ENCODE peak calls at places on chromosomes 11 and 22, in ten cellular contexts. One of them, this sample, is unnamed.

GRCh38 chr11:119513141-119513805 is 90.3 kb upstream of the THY1 start:
- DNase-seq in psoas muscle: no peak
- DNase-seq in 8988T: no peak
- DNase-seq in choroid plexus epithelial cell: no peak
- DNase-seq in dermis blood vessel endothelial cell: no peak
- DNase-seq in A172: no peak
- DNase-seq in GDM1: no peak
- DNase-seq in ELF-1: no peak
- DNase-seq in stimulated activated CD4-positive, alpha-beta T cell treated with anti-CD3 and anti-CD28 coated beads, TNF-alpha, amount 100 ng/mL, for 48 hours: no peak
- DNase-seq in HL-60: no peak
- DNase-seq in this sample: no peak

GRCh38 chr11:63553759-63554158 is 9.4 kb downstream of the PLAAT2 start:
- DNase-seq in dermis blood vessel endothelial cell: no peak
- DNase-seq in psoas muscle: no peak
- DNase-seq in HL-60: no peak
- DNase-seq in A172: no peak
- DNase-seq in 8988T: no peak
- DNase-seq in choroid plexus epithelial cell: peak
- DNase-seq in stimulated activated CD4-positive, alpha-beta T cell treated with anti-CD3 and anti-CD28 coated beads, TNF-alpha, amount 100 ng/mL, for 48 hours: no peak
- DNase-seq in ELF-1: no peak
- DNase-seq in GDM1: no peak
- DNase-seq in this sample: no peak

GRCh38 chr11:110762596-110762995 is 50.4 kb upstream of the ARHGAP20 start:
- DNase-seq in dermis blood vessel endothelial cell: no peak
- DNase-seq in GDM1: no peak
- DNase-seq in A172: no peak
- DNase-seq in HL-60: no peak
- DNase-seq in psoas muscle: no peak
- DNase-seq in choroid plexus epithelial cell: peak
- DNase-seq in 8988T: no peak
- DNase-seq in ELF-1: no peak
- DNase-seq in stimulated activated CD4-positive, alpha-beta T cell treated with anti-CD3 and anti-CD28 coated beads, TNF-alpha, amount 100 ng/mL, for 48 hours: no peak
- DNase-seq in this sample: no peak

GRCh38 chr11:78414321-78415051 is 3.1 kb downstream of the GAB2 start:
- DNase-seq in psoas muscle: no peak
- DNase-seq in stimulated activated CD4-positive, alpha-beta T cell treated with anti-CD3 and anti-CD28 coated beads, TNF-alpha, amount 100 ng/mL, for 48 hours: no peak
- DNase-seq in choroid plexus epithelial cell: peak
- DNase-seq in ELF-1: no peak
- DNase-seq in GDM1: no peak
- DNase-seq in dermis blood vessel endothelial cell: peak
- DNase-seq in 8988T: peak
- DNase-seq in HL-60: no peak
- DNase-seq in A172: peak
- DNase-seq in this sample: peak

GRCh38 chr11:15764948-15765347 is 591.4 kb downstream of the SOX6 start:
- DNase-seq in stimulated activated CD4-positive, alpha-beta T cell treated with anti-CD3 and anti-CD28 coated beads, TNF-alpha, amount 100 ng/mL, for 48 hours: no peak
- DNase-seq in GDM1: no peak
- DNase-seq in psoas muscle: no peak
- DNase-seq in dermis blood vessel endothelial cell: no peak
- DNase-seq in choroid plexus epithelial cell: no peak
- DNase-seq in ELF-1: peak
- DNase-seq in 8988T: no peak
- DNase-seq in A172: no peak
- DNase-seq in HL-60: no peak
- DNase-seq in this sample: no peak

GRCh38 chr11:131616456-131616855 is 246.0 kb downstream of the NTM start:
- DNase-seq in psoas muscle: no peak
- DNase-seq in 8988T: no peak
- DNase-seq in GDM1: no peak
- DNase-seq in HL-60: no peak
- DNase-seq in stimulated activated CD4-positive, alpha-beta T cell treated with anti-CD3 and anti-CD28 coated beads, TNF-alpha, amount 100 ng/mL, for 48 hours: no peak
- DNase-seq in dermis blood vessel endothelial cell: no peak
- DNase-seq in A172: no peak
- DNase-seq in ELF-1: no peak
- DNase-seq in choroid plexus epithelial cell: no peak
- DNase-seq in this sample: no peak

GRCh38 chr11:116829525-116830183 is at the start of gene APOC3:
- DNase-seq in ELF-1: no peak
- DNase-seq in dermis blood vessel endothelial cell: no peak
- DNase-seq in GDM1: no peak
- DNase-seq in stimulated activated CD4-positive, alpha-beta T cell treated with anti-CD3 and anti-CD28 coated beads, TNF-alpha, amount 100 ng/mL, for 48 hours: no peak
- DNase-seq in HL-60: no peak
- DNase-seq in 8988T: no peak
- DNase-seq in choroid plexus epithelial cell: peak
- DNase-seq in psoas muscle: no peak
- DNase-seq in A172: no peak
- DNase-seq in this sample: no peak

GRCh38 chr22:17910561-17911311 is 113.6 kb downstream of the MICAL3 start:
- DNase-seq in choroid plexus epithelial cell: peak
- DNase-seq in ELF-1: peak
- DNase-seq in GDM1: no peak
- DNase-seq in A172: peak
- DNase-seq in stimulated activated CD4-positive, alpha-beta T cell treated with anti-CD3 and anti-CD28 coated beads, TNF-alpha, amount 100 ng/mL, for 48 hours: no peak
- DNase-seq in dermis blood vessel endothelial cell: peak
- DNase-seq in 8988T: no peak
- DNase-seq in HL-60: no peak
- DNase-seq in psoas muscle: peak
- DNase-seq in this sample: no peak